ENCODE peak calls at places on chromosome 13, in five cellular contexts. S is endodermal cell, Z is SK-N-MC, L is kidney, B is left ventricle myocardium inferior. D is an unnamed sample.

GRCh38 chr13:85314686-85315085 is 484.5 kb downstream of the SLITRK6 start:
- DNase-seq in S (no peak), Z (no peak), L (no peak), B (no peak), D (peak; percentile 48)

GRCh38 chr13:44814836-44815235 is 174.4 kb downstream of the NUFIP1 start:
- DNase-seq in S (no peak), Z (no peak), L (no peak), B (no peak), D (no peak)

GRCh38 chr13:46100191-46100877 is 4.5 kb downstream of the CPB2 start:
- DNase-seq in S (no peak), Z (no peak), L (no peak), B (no peak), D (no peak)

GRCh38 chr13:48159436-48160225 is 64.7 kb upstream of the MED4 start:
- DNase-seq in S (peak; percentile 64), Z (no peak), L (no peak), B (no peak), D (no peak)

GRCh38 chr13:27839809-27840467 is 47.7 kb downstream of the GSX1 start:
- DNase-seq in S (no peak), Z (no peak), L (no peak), B (no peak), D (no peak)

GRCh38 chr13:26881154-26881553 is 120.6 kb upstream of the GPR12 start:
- DNase-seq in S (no peak), Z (no peak), L (no peak), B (no peak), D (no peak)

GRCh38 chr13:68110178-68110768 is 880.1 kb upstream of the PCDH9 start:
- DNase-seq in S (no peak), Z (no peak), L (no peak), B (no peak), D (no peak)

GRCh38 chr13:108508263-108508662 is 121.1 kb upstream of the MYO16 start:
- DNase-seq in S (peak; percentile 65), Z (peak; percentile 47), L (no peak), B (no peak), D (peak; percentile 77)

GRCh38 chr13:51453959-51454703 is 1.3 kb upstream of the INTS6 start:
- DNase-seq in S (peak; percentile 68), Z (no peak), L (no peak), B (peak; percentile 24), D (peak; percentile 35)

GRCh38 chr13:114166381-114167131 is 12.5 kb upstream of the CFAP97D2 start:
- DNase-seq in S (no peak), Z (no peak), L (peak; percentile 56), B (peak; percentile 62), D (no peak)

GRCh38 chr13:39036212-39036611 is 1.7 kb downstream of the PROSER1 start:
- DNase-seq in S (no peak), Z (no peak), L (no peak), B (no peak), D (no peak)

GRCh38 chr13:109734002-109734785 is 52.2 kb downstream of the IRS2 start:
- DNase-seq in S (peak; percentile 25), Z (no peak), L (no peak), B (no peak), D (no peak)

GRCh38 chr13:73672492-73672891 is 461.7 kb downstream of the KLF12 start:
- DNase-seq in S (no peak), Z (no peak), L (no peak), B (no peak), D (no peak)

GRCh38 chr13:71408416-71408815 is 458.6 kb downstream of the DACH1 start:
- DNase-seq in S (no peak), Z (no peak), L (no peak), B (no peak), D (no peak)

GRCh38 chr13:55602784-55603183 is 1537.9 kb upstream of the PRR20A start:
- DNase-seq in S (no peak), Z (no peak), L (no peak), B (no peak), D (no peak)

GRCh38 chr13:22076658-22077057 is 405.8 kb downstream of the FGF9 start:
- DNase-seq in S (no peak), Z (no peak), L (no peak), B (no peak), D (no peak)

GRCh38 chr13:56351041-56351440 is 789.7 kb upstream of the PRR20A start:
- DNase-seq in S (peak; percentile 64), Z (no peak), L (no peak), B (no peak), D (peak; percentile 23)

GRCh38 chr13:44191504-44192171 is 182.0 kb upstream of the SERP2 start:
- DNase-seq in S (peak; percentile 70), Z (no peak), L (no peak), B (no peak), D (peak; percentile 83)

DNA sequence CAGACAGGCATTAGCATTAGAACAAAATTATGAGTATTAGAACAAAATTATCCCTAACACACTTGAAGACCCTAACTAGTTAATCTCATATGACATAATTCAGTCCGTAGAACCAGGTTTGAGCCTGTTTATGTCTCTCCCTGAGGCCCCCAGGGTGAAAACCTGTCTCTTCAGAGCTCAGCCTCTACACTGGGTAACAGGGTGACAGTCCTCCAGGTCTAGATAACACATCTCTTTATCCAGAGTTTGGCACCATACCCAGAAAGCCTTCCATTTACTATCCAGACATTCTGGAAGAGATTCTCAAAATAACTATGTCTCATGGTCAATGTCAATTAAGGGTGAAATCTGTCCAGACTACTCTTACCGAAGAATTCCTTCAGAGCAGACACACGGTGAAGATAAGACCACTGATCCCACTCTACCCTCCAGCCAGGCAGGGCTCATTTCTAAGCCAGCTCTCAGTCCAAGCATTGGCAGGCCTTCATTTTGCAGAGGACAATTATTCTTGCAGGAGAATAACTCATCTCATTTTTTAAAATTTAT is 1195.3 kb downstream of the EFNB2 start:
- DNase-seq in S (no peak), Z (no peak), L (no peak), B (no peak), D (no peak)
- H3K4me3 ChIP-seq in S (no peak overlapping the region), Z (no peak overlapping the region), L (no peak overlapping the region), B (no peak overlapping the region), D (no peak overlapping the region)

GRCh38 chr13:95264225-95264624 is 37.0 kb downstream of the ABCC4 start:
- DNase-seq in S (no peak), Z (no peak), L (no peak), B (no peak), D (no peak)

GRCh38 chr13:95261956-95262355 is 39.3 kb downstream of the ABCC4 start:
- DNase-seq in S (no peak), Z (no peak), L (no peak), B (no peak), D (no peak)

GRCh38 chr13:95262837-95263381 is 38.3 kb downstream of the ABCC4 start:
- DNase-seq in S (no peak), Z (no peak), L (no peak), B (no peak), D (no peak)

GRCh38 chr13:95269756-95270155 is 31.5 kb downstream of the ABCC4 start:
- DNase-seq in S (no peak), Z (no peak), L (no peak), B (no peak), D (no peak)

GRCh38 chr13:95267662-95268369 is 33.4 kb downstream of the ABCC4 start:
- DNase-seq in S (no peak), Z (peak; percentile 12), L (peak; percentile 77), B (no peak), D (no peak)
- H3K27ac ChIP-seq in S (no peak overlapping the region), Z (peak overlapping the region; percentile 76), L (no peak overlapping the region), B (no peak overlapping the region), D (no peak overlapping the region)

GRCh38 chr13:110911880-110912279 is 3.0 kb downstream of the ANKRD10 start:
- DNase-seq in S (no peak), Z (no peak), L (no peak), B (no peak), D (no peak)
- H3K4me3 ChIP-seq in S (peak overlapping the region; percentile 99), Z (peak overlapping the region; percentile 95), L (peak overlapping the region; percentile 90), B (peak overlapping the region; percentile 95), D (peak overlapping the region; percentile 93)

GRCh38 chr13:75761373-75761772 is 125.2 kb downstream of the LMO7 start:
- DNase-seq in S (no peak), Z (no peak), L (no peak), B (no peak), D (no peak)

GRCh38 chr13:75762066-75762937 is 126.2 kb downstream of the LMO7 start:
- DNase-seq in S (no peak), Z (no peak), L (no peak), B (no peak), D (no peak)

GRCh38 chr13:75762967-75763366 is 126.8 kb downstream of the LMO7 start:
- DNase-seq in S (no peak), Z (no peak), L (no peak), B (no peak), D (no peak)

GRCh38 chr13:75764251-75764650 is 128.1 kb downstream of the LMO7 start:
- DNase-seq in S (no peak), Z (no peak), L (no peak), B (no peak), D (no peak)

GRCh38 chr13:75763511-75763910 is 127.4 kb downstream of the LMO7 start:
- DNase-seq in S (no peak), Z (no peak), L (no peak), B (no peak), D (no peak)
- H3K27ac ChIP-seq in S (no peak overlapping the region), Z (no peak overlapping the region), L (no peak overlapping the region), B (peak overlapping the region; percentile 78), D (no peak overlapping the region)

DNA sequence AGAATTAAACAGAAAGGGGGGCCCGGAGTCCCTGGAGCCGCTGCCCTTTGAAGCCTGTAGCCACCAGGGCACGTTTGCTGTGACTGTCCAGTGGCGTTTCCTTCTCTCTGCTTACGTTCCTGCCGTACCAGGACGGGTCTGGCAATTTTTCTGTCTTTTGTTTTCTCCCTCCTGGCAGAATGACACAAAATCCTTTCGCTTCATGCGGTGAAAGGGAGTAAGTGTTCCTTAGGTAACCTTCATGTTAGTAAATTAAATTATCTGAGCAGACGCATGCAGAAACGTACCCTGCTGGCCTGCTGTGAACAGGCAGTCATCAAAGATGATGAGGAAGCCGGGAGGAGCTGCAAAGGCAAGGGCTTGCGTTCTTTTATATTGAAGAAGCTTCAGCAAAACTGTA is 299.3 kb upstream of the ARGLU1 start:
- DNase-seq in S (no peak), Z (no peak), L (no peak), B (no peak), D (peak; percentile 32)
- H3K4me3 ChIP-seq in S (no peak overlapping the region), Z (no peak overlapping the region), L (peak overlapping the region; percentile 48), B (peak overlapping the region; percentile 43), D (no peak overlapping the region)